ENCODE peak calls at places on chromosomes 4 and X, in six cellular contexts. T is GM12878, S is K562, F is HepG2, A is SK-N-SH, V is H1. K is an unnamed sample.

GRCh38 chr4:122783301-122784215 is 43.1 kb upstream of the FGF2 start:
- DNase-seq in T (no peak), S (no peak), F (peak), A (no peak), V (peak), K (no peak)

GRCh38 chr4:8030121-8030781 is 90.6 kb upstream of the AFAP1 start:
- DNase-seq in T (no peak), S (no peak), F (no peak), A (no peak), V (no peak), K (no peak)

GRCh38 chr4:7375427-7375826 is 59.3 kb downstream of the PSAPL1 start:
- DNase-seq in T (no peak), S (no peak), F (no peak), A (no peak), V (no peak), K (no peak)

GRCh38 chr4:125262079-125262478 is 52.7 kb upstream of the FAT4 start:
- DNase-seq in T (no peak), S (no peak), F (no peak), A (no peak), V (no peak), K (no peak)

GRCh38 chrX:56233682-56234081 is 1.5 kb downstream of the KLF8 start:
- DNase-seq in T (peak), S (no peak), F (no peak), A (no peak), V (peak), K (no peak)

GRCh38 chr4:84870398-84871163 is 95.9 kb downstream of the WDFY3 start:
- DNase-seq in T (no peak), S (no peak), F (peak), A (peak), V (peak), K (no peak)

GRCh38 chr4:116361782-116362181 is 723.6 kb downstream of the TRAM1L1 start:
- DNase-seq in T (no peak), S (no peak), F (peak), A (no peak), V (no peak), K (no peak)

GRCh38 chrX:35104626-35105025 is 162.0 kb downstream of the FAM47B start:
- DNase-seq in T (no peak), S (no peak), F (no peak), A (no peak), V (no peak), K (no peak)

GRCh38 chrX:49058794-49059193 is at the start of gene CCDC120:
- DNase-seq in T (no peak), S (no peak), F (no peak), A (no peak), V (no peak), K (no peak)

GRCh38 chr4:110046588-110047049 is 133.9 kb downstream of the EGF start:
- DNase-seq in T (no peak), S (no peak), F (no peak), A (peak), V (no peak), K (no peak)

GRCh38 chr4:3308691-3309090 is 15.9 kb downstream of the RGS12 start:
- DNase-seq in T (no peak), S (no peak), F (no peak), A (no peak), V (no peak), K (no peak)

GRCh38 chr4:181225616-181226261 is 1017.5 kb upstream of the TENM3 start:
- DNase-seq in T (no peak), S (no peak), F (no peak), A (no peak), V (no peak), K (no peak)

GRCh38 chrX:50920132-50920531 is 9.6 kb downstream of the BMP15 start:
- DNase-seq in T (no peak), S (no peak), F (peak), A (no peak), V (no peak), K (no peak)

GRCh38 chr4:108917255-108917654 is 154.4 kb upstream of the ETNPPL start:
- DNase-seq in T (no peak), S (no peak), F (no peak), A (no peak), V (no peak), K (no peak)

GRCh38 chr4:7808752-7809151 is 130.9 kb downstream of the AFAP1 start:
- DNase-seq in T (no peak), S (no peak), F (no peak), A (no peak), V (no peak), K (no peak)

GRCh38 chr4:99087887-99088484 is 602 bp downstream of the ADH5 start:
- DNase-seq in T (no peak), S (no peak), F (peak), A (peak), V (no peak), K (peak)

GRCh38 chr4:177737387-177737965 is 295.2 kb upstream of the AGA start:
- DNase-seq in T (no peak), S (no peak), F (no peak), A (no peak), V (no peak), K (no peak)

GRCh38 chr4:81685105-81685504 is 213.4 kb upstream of the RASGEF1B start:
- DNase-seq in T (no peak), S (no peak), F (no peak), A (no peak), V (no peak), K (no peak)

GRCh38 chrX:45849261-45849660 is 648.6 kb upstream of the DIPK2B start:
- DNase-seq in T (no peak), S (no peak), F (peak), A (peak), V (no peak), K (no peak)

GRCh38 chrX:135463937-135464336 is 42.2 kb downstream of the SMIM10L2A start:
- DNase-seq in T (no peak), S (peak), F (peak), A (no peak), V (no peak), K (no peak)

GRCh38 chrX:101260435-101260834 is 30.7 kb downstream of the TAF7L start:
- DNase-seq in T (no peak), S (peak), F (peak), A (no peak), V (no peak), K (no peak)

GRCh38 chrX:38968344-38968743 is 167.1 kb downstream of the MID1IP1 start:
- DNase-seq in T (no peak), S (no peak), F (no peak), A (no peak), V (no peak), K (no peak)

GRCh38 chrX:84219551-84219950 is 31.6 kb upstream of the RPS6KA6 start:
- DNase-seq in T (no peak), S (no peak), F (no peak), A (no peak), V (no peak), K (no peak)

GRCh38 chr4:41155194-41155830 is 59.0 kb downstream of the APBB2 start:
- DNase-seq in T (no peak), S (no peak), F (no peak), A (no peak), V (no peak), K (no peak)

GRCh38 chrX:70046978-70047377 is 2.8 kb downstream of the AWAT2 start:
- DNase-seq in T (no peak), S (no peak), F (no peak), A (no peak), V (no peak), K (no peak)

GRCh38 chr4:73698217-73698616 is 42.2 kb upstream of the CXCL8 start:
- DNase-seq in T (no peak), S (no peak), F (no peak), A (no peak), V (no peak), K (no peak)
- TF ChIP-seq POLR2AphosphoS5 in T (no peak), S (no peak), F (no peak), A (no peak), V (no peak), K (no peak)

DNA sequence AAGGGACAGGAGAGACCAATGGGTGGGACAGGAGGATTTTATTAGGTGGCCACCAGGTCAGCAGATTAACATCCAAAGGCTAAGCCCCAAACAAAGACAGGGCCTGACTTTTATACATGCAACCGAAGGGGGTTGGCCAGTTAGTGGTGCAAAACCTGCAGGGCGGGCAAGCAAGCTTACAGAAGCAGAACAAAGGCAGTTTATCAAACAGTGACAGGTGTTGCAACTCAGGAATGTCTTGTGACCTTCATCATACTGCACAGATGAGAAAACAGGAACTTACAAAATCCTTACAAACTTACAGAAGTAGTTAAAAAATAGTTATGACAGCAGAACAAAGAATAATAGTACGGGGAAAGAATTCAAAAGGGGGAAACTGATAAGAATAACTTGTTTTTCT is 708.1 kb downstream of the GLUD2 start:
- DNase-seq in T (no peak), S (no peak), F (no peak), A (no peak), V (no peak), K (peak)
- TF ChIP-seq GABPA in T (no peak), S (no peak), F (no peak), A (no peak), V (no peak), K (no peak)

DNA sequence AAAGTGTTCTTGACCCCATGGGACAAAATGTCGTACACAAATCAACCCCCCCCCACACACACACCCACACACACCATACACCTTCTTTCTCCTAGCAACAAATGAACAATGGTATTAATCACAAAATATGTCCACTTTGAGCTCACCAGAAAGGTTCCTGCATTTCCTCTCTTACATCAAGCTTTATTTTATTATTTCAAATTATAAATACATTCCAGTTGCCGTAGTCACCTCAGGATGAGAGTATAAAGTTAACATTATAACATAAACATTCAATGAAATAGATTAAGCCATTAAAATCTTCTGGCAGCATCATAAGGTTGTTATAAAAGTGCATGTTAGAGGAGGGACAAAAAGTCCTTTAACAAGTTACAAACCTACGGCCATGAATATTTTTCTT is 7.3 kb downstream of the XK start:
- DNase-seq in T (no peak), S (no peak), F (no peak), A (no peak), V (no peak), K (no peak)
- TF ChIP-seq POLR2AphosphoS5 in T (no peak), S (no peak), F (no peak), A (no peak), V (no peak), K (no peak)

GRCh38 chr4:183355405-183355804 is 33.2 kb upstream of the CLDN24 start:
- DNase-seq in T (no peak), S (no peak), F (no peak), A (no peak), V (no peak), K (no peak)
- TF ChIP-seq GABPA in T (no peak), S (no peak), F (no peak), A (no peak), V (no peak), K (no peak)

GRCh38 chrX:153884136-153885076 is 1.6 kb downstream of the L1CAM start:
- DNase-seq in T (no peak), S (no peak), F (no peak), A (no peak), V (no peak), K (no peak)
- TF ChIP-seq POLR2AphosphoS5 in T (no peak), S (no peak), F (no peak), A (no peak), V (no peak), K (no peak)

GRCh38 chr4:4420421-4420820 is 33.5 kb downstream of the NSG1 start:
- DNase-seq in T (no peak), S (no peak), F (no peak), A (no peak), V (no peak), K (no peak)
- TF ChIP-seq GABPA in T (no peak), S (no peak), F (no peak), A (no peak), V (no peak), K (no peak)

K was measured in HL-60.